ENCODE peak calls at places on chromosomes 12 and 14, in nine cellular contexts. J, B, E, V, S, D, Q, C and U are unnamed samples.
A peak's percentile ranks its signal among the peaks of the same experiment; 100 is the strongest.

GRCh38 chr14:99821519-99822165 is 28.4 kb downstream of the EML1 start:
- DNase-seq in S (no peak), J (peak; percentile 87), E (no peak), B (no peak), V (peak; percentile 58), D (peak; percentile 88), Q (peak; percentile 2), C (peak; percentile 78), U (peak; percentile 41)

GRCh38 chr12:121086896-121087295 is 45.8 kb upstream of the P2RX7 start:
- DNase-seq in C (no peak), S (no peak), J (no peak), V (no peak), D (no peak), Q (no peak), B (no peak), E (no peak), U (no peak)

GRCh38 chr14:85619866-85620265 is 89.9 kb downstream of the FLRT2 start:
- DNase-seq in E (no peak), D (no peak), J (no peak), Q (no peak), S (no peak), C (no peak), V (peak; percentile 19), B (no peak), U (no peak)

GRCh38 chr14:102655154-102655553 is 62.7 kb downstream of the RCOR1 start:
- DNase-seq in B (no peak), C (peak; percentile 48), Q (no peak), V (peak; percentile 44), S (no peak), D (peak; percentile 70), E (no peak), J (peak; percentile 76), U (no peak)

GRCh38 chr12:78767264-78767981 is 97.2 kb upstream of the SYT1 start:
- DNase-seq in B (no peak), E (no peak), D (no peak), V (no peak), J (no peak), Q (no peak), C (no peak), S (no peak), U (no peak)

GRCh38 chr12:128791395-128792322 is 32.1 kb downstream of the SLC15A4 start:
- DNase-seq in V (no peak), S (no peak), D (peak; percentile 44), Q (no peak), J (no peak), B (no peak), E (no peak), C (no peak), U (no peak)

GRCh38 chr12:116717466-116718457 is 20.1 kb downstream of the SPRING1 start:
- DNase-seq in E (no peak), D (no peak), V (peak; percentile 80), B (no peak), Q (no peak), C (peak; percentile 70), J (peak; percentile 60), S (peak; percentile 52), U (no peak)

GRCh38 chr14:55077691-55078151 is 26.3 kb downstream of the MAPK1IP1L start:
- DNase-seq in C (no peak), V (peak; percentile 60), S (no peak), J (no peak), D (no peak), E (no peak), B (no peak), Q (peak; percentile 91), U (peak; percentile 60)

GRCh38 chr14:24605435-24606190 is 3.9 kb downstream of the GZMH start:
- DNase-seq in D (peak; percentile 33), Q (peak; percentile 41), J (no peak), E (peak; percentile 53), S (no peak), B (no peak), V (no peak), C (peak; percentile 46), U (peak; percentile 56)

GRCh38 chr14:72554994-72555608 is 338.8 kb downstream of the DPF3 start:
- DNase-seq in C (no peak), Q (no peak), B (no peak), J (no peak), D (no peak), V (no peak), E (no peak), S (no peak), U (no peak)

GRCh38 chr14:79608426-79608825 is 602.9 kb downstream of the DIO2 start:
- DNase-seq in J (no peak), E (no peak), C (no peak), B (peak; percentile 79), D (no peak), Q (no peak), S (no peak), V (no peak), U (no peak)

GRCh38 chr12:78392918-78393317 is 471.7 kb upstream of the SYT1 start:
- DNase-seq in E (no peak), C (peak; percentile 17), S (no peak), D (peak; percentile 25), V (peak; percentile 26), B (peak; percentile 30), Q (peak; percentile 46), J (peak; percentile 46), U (peak; percentile 45)

GRCh38 chr14:64266206-64266605 is 28.0 kb downstream of the ESR2 start:
- DNase-seq in S (no peak), J (peak; percentile 69), B (no peak), V (peak; percentile 62), Q (no peak), E (no peak), D (peak; percentile 66), C (peak; percentile 41), U (no peak)

GRCh38 chr12:94599189-94599588 is 51.2 kb downstream of the TMCC3 start:
- DNase-seq in Q (no peak), D (no peak), S (no peak), V (no peak), E (no peak), C (no peak), B (no peak), J (no peak), U (no peak)

GRCh38 chr14:26113930-26114329 is 483.9 kb downstream of the NOVA1 start:
- DNase-seq in Q (no peak), D (no peak), E (no peak), C (no peak), V (no peak), J (no peak), S (no peak), B (no peak), U (no peak)

GRCh38 chr14:100898935-100899840 is 4.3 kb downstream of the RTL1 start:
- DNase-seq in E (no peak), S (peak; percentile 62), D (no peak), J (no peak), B (peak; percentile 39), C (no peak), V (peak; percentile 19), Q (no peak), U (no peak)

GRCh38 chr12:92003701-92004100 is 141.9 kb downstream of the BTG1 start:
- DNase-seq in Q (no peak), C (no peak), J (no peak), D (no peak), B (no peak), V (no peak), S (no peak), E (no peak), U (no peak)